ENCODE peak calls at places on chromosomes 7 and 10, in seven cellular contexts. P is globus pallidus; M is cardiac septum; F is IMR-90; L is stimulated activated CD8-positive, alpha-beta memory T cell treated with anti-CD3 and anti-CD28 coated beads, Interleukin-15, amount 100 ng/mL, for 24 hours; C is coronary artery; B is NCI-H1694. U is an unnamed sample.

GRCh38 chr10:15856328-15857000 is 3.8 kb downstream of the MINDY3 start:
- DNase-seq in P (no peak), M (no peak), F (no peak), L (no peak), C (no peak), B (no peak), U (no peak)

GRCh38 chr10:124603376-124604213 is 140.6 kb downstream of the FAM53B start:
- DNase-seq in P (no peak), M (no peak), F (no peak), L (no peak), C (no peak), B (no peak), U (no peak)

GRCh38 chr7:99504281-99504602 is 220 bp upstream of the ZKSCAN5 start:
- DNase-seq in P (no peak), M (no peak), F (no peak), L (no peak), C (peak), B (peak), U (no peak)

GRCh38 chr10:500876-501275 is 188.6 kb downstream of the DIP2C start:
- DNase-seq in P (no peak), M (peak), F (peak), L (no peak), C (no peak), B (no peak), U (no peak)

GRCh38 chr7:132240821-132241422 is 335.3 kb downstream of the PLXNA4 start:
- DNase-seq in P (no peak), M (no peak), F (no peak), L (no peak), C (no peak), B (no peak), U (no peak)

GRCh38 chr7:27148031-27148775 is 629 bp upstream of the HOXA6 start:
- DNase-seq in P (no peak), M (peak), F (no peak), L (no peak), C (peak), B (no peak), U (no peak)

GRCh38 chr10:98244586-98244985 is 23.4 kb downstream of the LOXL4 start:
- DNase-seq in P (no peak), M (no peak), F (no peak), L (no peak), C (no peak), B (no peak), U (no peak)

GRCh38 chr7:104973909-104974415 is 40.0 kb upstream of the KMT2E start:
- DNase-seq in P (no peak), M (no peak), F (peak), L (no peak), C (no peak), B (no peak), U (no peak)

GRCh38 chr10:6204063-6204340 is 1.3 kb downstream of the PFKFB3 start:
- DNase-seq in P (no peak), M (peak), F (no peak), L (peak), C (no peak), B (no peak), U (peak)

GRCh38 chr10:33559105-33559504 is 224.6 kb upstream of the NRP1 start:
- DNase-seq in P (no peak), M (no peak), F (peak), L (no peak), C (no peak), B (peak), U (no peak)

GRCh38 chr10:79221110-79222051 is 125.9 kb upstream of the PPIF start:
- DNase-seq in P (peak), M (peak), F (peak), L (no peak), C (no peak), B (peak), U (no peak)

GRCh38 chr7:78226059-78226658 is 427.6 kb downstream of the PHTF2 start:
- DNase-seq in P (peak), M (no peak), F (peak), L (no peak), C (no peak), B (peak), U (no peak)

GRCh38 chr7:140214075-140214684 is 37.4 kb upstream of the KDM7A start:
- DNase-seq in P (no peak), M (no peak), F (peak), L (no peak), C (no peak), B (peak), U (no peak)

GRCh38 chr10:71368639-71369038 is 28.1 kb upstream of the CDH23 start:
- DNase-seq in P (no peak), M (no peak), F (no peak), L (no peak), C (no peak), B (no peak), U (peak)

GRCh38 chr7:148264933-148265557 is 325.5 kb upstream of the C7orf33 start:
- DNase-seq in P (peak), M (no peak), F (peak), L (no peak), C (no peak), B (peak), U (peak)

GRCh38 chr10:46020871-46021553 is 9.4 kb downstream of the NCOA4 start:
- DNase-seq in P (no peak), M (no peak), F (peak), L (no peak), C (no peak), B (no peak), U (no peak)

GRCh38 chr7:36994456-36995112 is 270.3 kb upstream of the AOAH start:
- DNase-seq in P (no peak), M (no peak), F (no peak), L (no peak), C (no peak), B (no peak), U (no peak)

GRCh38 chr7:141272417-141272816 is 198.6 kb downstream of the TMEM178B start:
- DNase-seq in P (no peak), M (no peak), F (no peak), L (no peak), C (no peak), B (no peak), U (no peak)

GRCh38 chr10:68342909-68343516 is 10.3 kb upstream of the PBLD start:
- DNase-seq in P (no peak), M (no peak), F (no peak), L (no peak), C (no peak), B (no peak), U (no peak)

GRCh38 chr7:50497968-50498367 is 47.8 kb upstream of the FIGNL1 start:
- DNase-seq in P (no peak), M (no peak), F (peak), L (no peak), C (no peak), B (no peak), U (no peak)

GRCh38 chr7:145978769-145979168 is 137.8 kb upstream of the CNTNAP2 start:
- DNase-seq in P (no peak), M (no peak), F (no peak), L (no peak), C (no peak), B (peak), U (no peak)

GRCh38 chr7:41029072-41029492 is 673.8 kb downstream of the INHBA start:
- DNase-seq in P (no peak), M (no peak), F (peak), L (no peak), C (no peak), B (no peak), U (no peak)

GRCh38 chr7:81244213-81244612 is 325.4 kb upstream of the SEMA3C start:
- DNase-seq in P (no peak), M (no peak), F (peak), L (no peak), C (no peak), B (no peak), U (no peak)

GRCh38 chr7:142451346-142451745 is 193.5 kb upstream of the PRSS58 start:
- DNase-seq in P (no peak), M (no peak), F (no peak), L (no peak), C (no peak), B (no peak), U (no peak)

GRCh38 chr10:44805461-44806210 is 105.5 kb upstream of the TMEM72 start:
- DNase-seq in P (no peak), M (no peak), F (no peak), L (no peak), C (peak), B (no peak), U (no peak)

GRCh38 chr7:18900236-18900635 is 217.2 kb downstream of the TWIST1 start:
- DNase-seq in P (no peak), M (no peak), F (no peak), L (no peak), C (no peak), B (no peak), U (no peak)